ENCODE peak calls at places on chromosomes 16 and 17, in six cellular contexts. V is dorsolateral prefrontal cortex; N is activated gamma-delta T cell treated with anti-CD3 and anti-CD28 coated beads, Interleukin-2, amount 50 U/mL, for 16 hours; Y is DMS53; M is AG08395; C is osteocyte. I is an unnamed sample.

GRCh38 chr16:30079480-30079879 is 3.7 kb downstream of the PPP4C start:
- DNase-seq in V (no peak), N (no peak), Y (no peak), M (no peak), C (no peak), I (no peak)

GRCh38 chr17:47413872-47414271 is 90.1 kb downstream of the EFCAB13 start:
- DNase-seq in V (no peak), N (no peak), Y (no peak), M (peak), C (no peak), I (no peak)

GRCh38 chr17:67575325-67575724 is 142.4 kb upstream of the NOL11 start:
- DNase-seq in V (no peak), N (no peak), Y (peak), M (no peak), C (peak), I (no peak)

GRCh38 chr16:68954871-68955635 is 111.7 kb downstream of the TANGO6 start:
- DNase-seq in V (no peak), N (no peak), Y (no peak), M (no peak), C (peak), I (no peak)

GRCh38 chr17:57482657-57483056 is 226.3 kb downstream of the MSI2 start:
- DNase-seq in V (no peak), N (no peak), Y (no peak), M (peak), C (no peak), I (no peak)

GRCh38 chr17:58786586-58787295 is 31.1 kb downstream of the PPM1E start:
- DNase-seq in V (no peak), N (no peak), Y (no peak), M (peak), C (no peak), I (no peak)

GRCh38 chr16:35570946-35571345 is 2111.5 kb downstream of the TP53TG3F start:
- DNase-seq in V (no peak), N (no peak), Y (no peak), M (no peak), C (no peak), I (no peak)

GRCh38 chr17:70369296-70369855 is 200.0 kb downstream of the KCNJ2 start:
- DNase-seq in V (no peak), N (no peak), Y (no peak), M (no peak), C (no peak), I (no peak)

GRCh38 chr16:69112285-69113129 is 7.1 kb downstream of the HAS3 start:
- DNase-seq in V (peak), N (peak), Y (peak), M (peak), C (no peak), I (no peak)

GRCh38 chr16:75379911-75380847 is 53.1 kb downstream of the CFDP1 start:
- DNase-seq in V (no peak), N (no peak), Y (no peak), M (no peak), C (no peak), I (peak)

GRCh38 chr16:48350716-48351115 is 34.5 kb downstream of the SIAH1 start:
- DNase-seq in V (no peak), N (no peak), Y (peak), M (no peak), C (no peak), I (no peak)

GRCh38 chr17:17675925-17676534 is 5.2 kb upstream of the RAI1 start:
- DNase-seq in V (no peak), N (no peak), Y (peak), M (no peak), C (no peak), I (no peak)

GRCh38 chr16:8714143-8714542 is 39.7 kb downstream of the ABAT start:
- DNase-seq in V (no peak), N (no peak), Y (no peak), M (no peak), C (no peak), I (no peak)

GRCh38 chr17:44005865-44006580 is 1.6 kb downstream of the NAGS start:
- DNase-seq in V (no peak), N (peak), Y (peak), M (no peak), C (no peak), I (peak)

GRCh38 chr17:66602659-66603363 is 232.1 kb upstream of the CACNG5 start:
- DNase-seq in V (no peak), N (no peak), Y (peak), M (no peak), C (peak), I (no peak)

GRCh38 chr17:65553646-65554567 is 7.5 kb downstream of the AXIN2 start:
- DNase-seq in V (no peak), N (no peak), Y (no peak), M (peak), C (no peak), I (no peak)

GRCh38 chr17:45299311-45299710 is 17.5 kb downstream of the MAP3K14 start:
- DNase-seq in V (no peak), N (no peak), Y (no peak), M (no peak), C (no peak), I (no peak)

I was measured in CD14-positive monocyte.